ENCODE peak calls at places on chromosomes 6 and 20, in six cellular contexts. M is GM23338; N is GM10248; Z is CD4-positive, alpha-beta T cell; E is MCF 10A; S is HL-60. A is an unnamed sample.

GRCh38 chr6:49552596-49552995 is 2.1 kb downstream of the C6orf141 start:
- DNase-seq in M (no peak), N (no peak), Z (no peak), E (peak), S (no peak), A (no peak)

GRCh38 chr6:82270791-82271392 is 23.3 kb upstream of the IBTK start:
- DNase-seq in M (peak), N (peak), Z (no peak), E (peak), S (no peak), A (no peak)

GRCh38 chr6:145082359-145082758 is 653.0 kb downstream of the EPM2A start:
- DNase-seq in M (no peak), N (no peak), Z (no peak), E (no peak), S (no peak), A (no peak)

GRCh38 chr6:148972481-148972880 is 225.7 kb downstream of the UST start:
- DNase-seq in M (peak), N (peak), Z (peak), E (peak), S (peak), A (peak)

GRCh38 chr6:3268680-3269079 is 9.9 kb downstream of the PSMG4 start:
- DNase-seq in M (no peak), N (no peak), Z (no peak), E (no peak), S (no peak), A (no peak)

GRCh38 chr6:42402184-42402583 is 49.5 kb downstream of the TRERF1 start:
- DNase-seq in M (no peak), N (peak), Z (no peak), E (peak), S (no peak), A (peak)

GRCh38 chr20:19012671-19013070 is 199.1 kb downstream of the SCP2D1 start:
- DNase-seq in M (no peak), N (no peak), Z (no peak), E (peak), S (no peak), A (no peak)

GRCh38 chr6:45420083-45420908 is 42.6 kb upstream of the SUPT3H start:
- DNase-seq in M (peak), N (peak), Z (peak), E (peak), S (peak), A (peak)

GRCh38 chr6:169955796-169956493 is 204.5 kb downstream of the ERMARD start:
- DNase-seq in M (no peak), N (no peak), Z (peak), E (no peak), S (peak), A (no peak)

GRCh38 chr6:11585426-11586016 is 48.0 kb downstream of the TMEM170B start:
- DNase-seq in M (peak), N (peak), Z (no peak), E (peak), S (peak), A (no peak)
- TF ChIP-seq CTCF in M (peak), N (peak), Z (peak), E (peak), S (peak), A (peak)

DNA sequence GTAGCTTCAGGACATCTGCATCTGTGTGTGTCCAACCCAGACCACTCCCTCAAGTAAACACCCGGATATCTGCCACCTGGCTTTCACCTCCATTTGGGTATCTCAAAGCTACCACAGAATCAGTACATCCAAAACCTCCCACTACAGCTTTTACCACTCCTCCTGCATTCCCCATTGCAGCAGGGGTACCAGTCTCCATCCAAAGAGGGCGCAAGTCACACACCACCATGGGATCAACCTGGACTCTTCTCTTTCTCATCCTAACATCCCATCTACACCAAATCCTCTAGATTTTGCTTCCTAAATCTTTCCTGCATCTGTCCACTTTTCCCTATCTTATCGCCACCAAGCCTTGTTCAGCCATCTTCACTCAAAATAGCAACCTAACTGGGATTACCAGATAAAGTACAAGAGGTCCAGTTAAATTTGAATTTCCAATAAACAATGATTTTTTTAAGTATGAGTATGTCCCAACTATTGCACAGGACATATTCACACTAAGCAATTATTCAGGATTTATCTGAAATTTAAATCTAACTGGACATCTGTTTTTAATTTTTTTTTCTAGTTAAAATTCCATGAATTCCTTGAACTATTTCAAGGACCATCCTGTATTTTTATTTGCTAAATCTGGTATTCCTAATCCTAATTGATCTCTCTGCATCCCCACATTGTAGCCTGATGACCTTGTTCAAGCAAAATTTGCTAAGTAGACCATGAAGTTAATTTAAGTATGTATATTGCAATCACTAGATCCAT is 164.3 kb upstream of the MLN start:
- DNase-seq in M (peak), N (no peak), Z (no peak), E (peak), S (no peak), A (no peak)
- TF ChIP-seq CTCF in M (peak), N (no peak), Z (no peak), E (no peak), S (no peak), A (no peak)

GRCh38 chr6:55065020-55065419 is 109.3 kb upstream of the HCRTR2 start:
- DNase-seq in M (no peak), N (no peak), Z (no peak), E (no peak), S (no peak), A (no peak)

GRCh38 chr6:55069132-55069781 is 105.1 kb upstream of the HCRTR2 start:
- DNase-seq in M (peak), N (no peak), Z (no peak), E (peak), S (peak), A (peak)
- TF ChIP-seq CTCF in M (peak), N (peak), Z (no peak), E (peak), S (peak), A (no peak)

DNA sequence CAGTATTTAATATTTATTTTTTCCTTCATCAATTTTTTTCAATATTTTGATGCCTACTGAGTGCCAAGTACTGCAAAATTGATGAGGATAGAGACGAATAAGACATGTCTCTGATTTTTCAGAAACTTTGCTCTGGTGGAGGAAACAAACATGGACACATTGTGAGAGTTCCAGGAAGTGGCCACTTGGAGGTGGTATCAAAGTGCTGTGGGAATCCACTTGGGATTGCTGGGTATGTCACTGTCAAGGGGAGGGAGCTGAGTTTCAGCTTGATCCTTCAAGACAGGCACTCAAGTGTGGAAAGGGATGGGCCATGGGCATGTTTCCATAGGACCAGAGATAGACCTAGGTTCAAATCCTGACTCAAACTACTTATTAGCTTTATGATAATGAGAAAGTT is 24.5 kb upstream of the ABCC10 start:
- DNase-seq in M (no peak), N (no peak), Z (no peak), E (peak), S (no peak), A (no peak)
- TF ChIP-seq CTCF in M (no peak), N (no peak), Z (no peak), E (no peak), S (no peak), A (no peak)

DNA sequence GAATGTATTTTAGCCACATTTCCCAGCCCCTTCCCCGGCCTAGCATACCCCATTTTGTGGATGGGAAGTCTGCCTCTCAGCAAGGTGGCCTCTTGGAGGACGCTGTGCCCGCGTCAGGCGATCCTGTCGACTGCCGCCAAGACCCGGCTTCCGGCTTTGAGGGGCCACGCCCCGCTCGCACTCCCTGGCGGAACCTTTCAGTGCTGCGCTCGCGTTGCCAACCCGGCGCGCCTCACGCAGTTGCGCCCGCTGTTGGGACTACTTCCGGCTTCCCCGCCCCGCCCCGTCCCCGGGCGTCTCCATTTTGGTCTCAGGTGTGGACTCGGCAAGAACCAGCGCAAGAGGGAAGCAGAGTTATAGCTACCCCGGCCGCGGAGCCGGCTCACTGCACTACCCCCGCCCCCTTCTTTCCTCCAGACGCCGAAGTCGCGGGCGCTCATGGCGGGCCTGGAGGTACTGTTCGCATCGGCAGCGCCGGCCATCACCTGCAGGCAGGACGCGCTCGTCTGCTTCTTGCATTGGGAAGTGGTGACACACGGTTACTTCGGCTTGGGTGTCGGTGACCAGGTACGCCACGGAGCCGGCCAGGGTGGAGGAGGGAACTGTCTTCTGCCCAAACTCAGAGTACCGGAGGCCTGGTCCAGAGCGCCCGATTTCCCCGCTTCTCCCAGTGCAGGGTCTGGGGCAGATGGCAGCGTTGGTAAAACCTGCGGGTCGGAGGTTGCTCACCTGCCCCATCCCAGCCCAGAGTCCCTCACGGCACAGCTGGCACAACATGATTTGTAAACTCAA is at the start of gene PSMF1:
- DNase-seq in M (peak), N (peak), Z (peak), E (peak), S (peak), A (peak)
- TF ChIP-seq CTCF in M (no peak), N (no peak), Z (no peak), E (no peak), S (no peak), A (no peak)

DNA sequence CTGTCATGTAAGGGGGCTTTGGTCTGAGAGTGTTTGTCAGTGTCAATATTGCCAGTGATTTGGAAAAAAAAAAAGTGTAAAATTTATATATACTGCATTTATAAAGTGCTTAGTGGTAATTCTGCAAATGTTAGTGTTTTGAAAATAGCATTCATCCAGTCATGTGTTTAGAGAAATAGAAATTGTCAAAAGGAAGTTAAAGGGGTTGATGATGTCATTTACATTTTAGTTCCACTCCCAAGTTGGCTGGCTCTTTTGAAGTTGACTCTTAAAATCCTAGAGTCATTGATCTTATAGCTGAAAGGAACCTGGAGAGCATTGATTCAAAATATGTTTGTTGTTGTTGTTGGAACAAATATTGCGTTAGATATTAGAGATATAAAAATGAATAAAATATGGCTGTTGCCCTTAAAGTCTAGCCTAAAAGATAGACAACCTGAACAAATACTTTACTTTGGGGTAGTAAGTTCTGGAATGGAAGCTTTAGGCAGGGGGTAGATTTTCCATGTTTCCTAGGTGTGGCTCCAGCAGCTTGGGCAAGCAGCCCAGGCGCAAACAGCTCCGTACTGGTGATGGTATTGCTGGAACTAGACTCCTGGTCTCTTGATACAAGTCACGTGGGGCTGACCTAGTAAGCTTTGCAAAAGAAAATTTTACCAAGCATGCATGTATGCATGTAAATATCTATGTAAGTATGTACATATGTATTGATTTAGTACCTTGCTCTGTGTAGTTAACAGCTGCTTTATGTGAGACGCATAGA is 46.2 kb downstream of the HIVEP1 start:
- DNase-seq in M (no peak), N (no peak), Z (no peak), E (no peak), S (no peak), A (no peak)
- TF ChIP-seq CTCF in M (no peak), N (no peak), Z (no peak), E (no peak), S (no peak), A (no peak)

DNA sequence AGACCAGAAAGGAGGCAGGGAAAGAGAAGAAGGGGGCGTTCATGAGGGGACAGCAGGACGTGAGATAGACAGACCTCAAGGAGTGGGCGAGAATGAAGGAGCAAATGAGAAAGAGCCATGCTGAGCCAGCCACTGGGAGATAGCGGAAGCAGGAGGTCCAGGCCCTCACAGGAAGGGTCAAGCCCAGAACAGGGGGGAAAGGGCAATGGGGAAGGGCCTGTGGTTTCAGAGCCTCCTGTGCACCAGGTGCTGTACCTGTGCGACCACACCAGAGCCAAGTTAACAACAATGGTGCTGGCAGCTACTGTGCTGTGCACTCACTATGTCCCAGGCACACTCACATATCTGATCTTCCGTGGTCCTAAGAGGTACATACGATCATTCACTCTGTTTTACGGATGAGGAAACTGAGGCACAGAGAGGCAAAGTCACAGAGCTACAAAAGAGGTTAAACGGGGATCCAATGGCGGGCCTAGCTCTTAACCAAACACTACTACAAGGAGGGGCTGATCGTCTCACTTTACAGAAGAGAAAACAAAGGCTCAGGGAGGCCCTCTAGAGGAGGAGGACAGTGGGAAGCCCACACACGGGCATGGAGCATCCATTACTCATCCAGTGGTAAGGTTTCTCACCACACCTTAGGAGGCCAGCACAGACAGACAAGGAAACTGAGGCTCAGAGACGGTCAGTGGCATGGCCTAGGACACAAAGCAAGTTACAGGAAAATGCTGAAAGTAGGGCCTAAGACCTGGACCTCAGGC is 129.1 kb downstream of the PREX1 start:
- DNase-seq in M (peak), N (no peak), Z (no peak), E (peak), S (no peak), A (no peak)
- TF ChIP-seq CTCF in M (peak), N (no peak), Z (no peak), E (no peak), S (no peak), A (no peak)

GRCh38 chr20:62434098-62434497 is 6.8 kb upstream of the RBBP8NL start:
- DNase-seq in M (no peak), N (no peak), Z (no peak), E (no peak), S (no peak), A (no peak)

GRCh38 chr20:62437430-62437829 is 10.1 kb upstream of the RBBP8NL start:
- DNase-seq in M (no peak), N (no peak), Z (no peak), E (no peak), S (no peak), A (no peak)

GRCh38 chr20:62436692-62437091 is 9.4 kb upstream of the RBBP8NL start:
- DNase-seq in M (no peak), N (no peak), Z (no peak), E (no peak), S (no peak), A (no peak)

GRCh38 chr20:62439218-62439617 is 11.9 kb upstream of the RBBP8NL start:
- DNase-seq in M (no peak), N (no peak), Z (no peak), E (no peak), S (peak), A (no peak)

DNA sequence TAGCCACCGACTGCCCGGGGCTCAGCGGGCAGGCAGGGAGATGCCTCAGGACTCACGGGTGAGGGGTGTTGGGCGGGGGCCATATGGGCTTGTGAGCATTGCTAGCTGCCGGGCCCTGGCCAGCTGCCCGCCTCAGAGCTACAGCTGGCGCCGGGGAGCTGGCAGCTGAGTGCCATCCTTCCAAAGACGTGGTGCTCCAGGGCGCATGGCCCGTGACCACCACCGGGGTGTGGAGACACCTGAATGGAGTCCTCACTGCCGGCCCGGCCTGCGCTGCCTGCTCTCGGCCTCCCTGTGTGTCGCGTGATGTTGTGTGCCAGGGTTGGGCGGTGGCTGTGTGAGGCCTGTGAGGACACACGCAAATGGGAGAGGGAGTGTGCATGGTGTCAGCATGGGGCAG is 10.6 kb upstream of the RBBP8NL start:
- DNase-seq in M (peak), N (no peak), Z (no peak), E (no peak), S (no peak), A (no peak)
- TF ChIP-seq CTCF in M (no peak), N (no peak), Z (no peak), E (no peak), S (no peak), A (no peak)

GRCh38 chr6:151370509-151371078 is 20.8 kb downstream of the ZBTB2 start:
- DNase-seq in M (peak), N (no peak), Z (no peak), E (no peak), S (no peak), A (no peak)
- TF ChIP-seq CTCF in M (peak), N (no peak), Z (no peak), E (no peak), S (no peak), A (no peak)

DNA sequence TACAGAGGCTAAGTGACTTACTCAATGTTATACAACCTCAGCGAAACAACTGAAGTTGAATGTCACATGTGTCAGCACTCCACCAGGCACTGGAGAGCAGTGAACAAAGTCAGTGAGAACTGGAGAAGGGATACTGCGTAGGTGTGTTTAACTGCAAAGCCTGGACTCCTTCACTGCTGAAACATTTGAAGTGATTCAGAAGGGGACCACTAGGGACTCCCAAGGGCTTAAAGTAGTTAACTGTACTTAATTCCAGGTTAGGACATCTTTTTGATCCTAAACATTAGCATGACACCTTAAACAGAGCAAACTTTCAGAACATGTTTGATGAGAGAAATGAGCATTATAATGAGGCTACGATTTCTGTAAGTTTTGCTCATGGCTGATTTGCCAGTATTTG is 45.0 kb upstream of the ZBTB24 start:
- DNase-seq in M (peak), N (no peak), Z (no peak), E (peak), S (no peak), A (no peak)
- TF ChIP-seq CTCF in M (peak), N (no peak), Z (no peak), E (no peak), S (no peak), A (no peak)